ENCODE peak calls at places on chromosome 21, in seven cellular contexts. X, H, A, U, G, V and M are unnamed samples.

GRCh38 chr21:42539342-42539741 is 25.7 kb downstream of the SLC37A1 start:
- DNase-seq in X (no peak), V (no peak), H (no peak), U (peak), G (no peak), A (peak), M (no peak)

GRCh38 chr21:34933609-34934345 is 115.3 kb downstream of the RUNX1 start:
- DNase-seq in V (no peak), A (no peak), X (no peak), G (no peak), H (no peak), U (no peak), M (no peak)

GRCh38 chr21:39822042-39822441 is 45.2 kb upstream of the PCP4 start:
- DNase-seq in H (no peak), U (no peak), X (no peak), V (no peak), G (no peak), A (no peak), M (no peak)

GRCh38 chr21:17699524-17700189 is 87.0 kb upstream of the BTG3 start:
- DNase-seq in V (no peak), X (no peak), H (no peak), A (no peak), G (no peak), U (no peak), M (no peak)

GRCh38 chr21:38179504-38179900 is 77.3 kb upstream of the KCNJ15 start:
- DNase-seq in G (no peak), H (no peak), V (no peak), A (no peak), X (no peak), U (no peak), M (no peak)

GRCh38 chr21:46118871-46119564 is 21.1 kb downstream of the COL6A2 start:
- DNase-seq in H (no peak), A (peak), G (no peak), V (no peak), X (peak), U (no peak), M (peak)

GRCh38 chr21:45867671-45868081 is 113.9 kb upstream of the COL6A1 start:
- DNase-seq in V (no peak), X (peak), U (peak), H (no peak), G (no peak), A (peak), M (no peak)

GRCh38 chr21:19237603-19238002 is 834.0 kb upstream of the TMPRSS15 start:
- DNase-seq in G (no peak), X (no peak), H (no peak), A (no peak), U (no peak), V (no peak), M (no peak)

GRCh38 chr21:39637197-39637970 is 24.6 kb downstream of the B3GALT5 start:
- DNase-seq in H (peak), U (no peak), A (no peak), V (no peak), G (no peak), X (no peak), M (peak)

GRCh38 chr21:42010507-42011493 is 640 bp upstream of the ZBTB21 start:
- DNase-seq in A (no peak), H (peak), V (no peak), U (no peak), X (no peak), G (no peak), M (peak)

GRCh38 chr21:24050233-24050632 is 1557.0 kb downstream of the MRPL39 start:
- DNase-seq in X (no peak), U (no peak), A (no peak), V (no peak), G (no peak), H (no peak), M (no peak)

GRCh38 chr21:23016617-23017016 is 2018.4 kb downstream of the NCAM2 start:
- DNase-seq in V (no peak), A (no peak), X (no peak), G (peak), U (no peak), H (no peak), M (no peak)

GRCh38 chr21:41961282-41961701 is 7.5 kb upstream of the C2CD2 start:
- DNase-seq in H (no peak), A (no peak), V (no peak), X (peak), G (no peak), U (no peak), M (no peak)

GRCh38 chr21:42750737-42751530 is 97.5 kb downstream of the PDE9A start:
- DNase-seq in H (no peak), X (no peak), A (peak), V (no peak), U (no peak), G (no peak), M (no peak)

GRCh38 chr21:19031956-19032355 is 628.4 kb upstream of the TMPRSS15 start:
- DNase-seq in A (no peak), G (no peak), X (no peak), U (peak), H (no peak), V (no peak), M (no peak)

GRCh38 chr21:42040411-42041180 is 30.4 kb upstream of the ZBTB21 start:
- DNase-seq in X (no peak), G (peak), V (no peak), U (no peak), H (no peak), A (peak), M (no peak)

GRCh38 chr21:42525676-42526378 is 12.2 kb downstream of the SLC37A1 start:
- DNase-seq in X (no peak), H (no peak), A (peak), G (no peak), U (no peak), V (no peak), M (no peak)

GRCh38 chr21:24302400-24302799 is 1304.9 kb downstream of the MRPL39 start:
- DNase-seq in V (no peak), H (no peak), G (no peak), A (no peak), X (no peak), U (no peak), M (no peak)

GRCh38 chr21:46063734-46064680 is 33.9 kb upstream of the COL6A2 start:
- DNase-seq in H (peak), U (peak), A (peak), V (no peak), X (no peak), G (no peak), M (no peak)

GRCh38 chr21:35051287-35051818 is 2.3 kb upstream of the RUNX1 start:
- DNase-seq in A (peak), U (peak), X (peak), V (peak), G (peak), H (peak), M (peak)

GRCh38 chr21:46116846-46117585 is 19.1 kb downstream of the COL6A2 start:
- DNase-seq in A (peak), U (no peak), V (no peak), X (peak), H (no peak), G (no peak), M (peak)

GRCh38 chr21:41819856-41820281 is 53.0 kb upstream of the RIPK4 start:
- DNase-seq in H (no peak), X (peak), V (no peak), G (no peak), A (peak), U (no peak), M (no peak)

GRCh38 chr21:41370840-41371697 is 9.2 kb downstream of the MX2 start:
- DNase-seq in H (no peak), G (no peak), U (no peak), V (no peak), X (no peak), A (peak), M (no peak)

GRCh38 chr21:21673959-21674358 is 675.8 kb downstream of the NCAM2 start:
- DNase-seq in H (no peak), X (no peak), G (no peak), V (no peak), A (no peak), U (no peak), M (no peak)
- TF ChIP-seq EP300 in H (no peak), X (no peak), G (no peak), V (no peak), A (no peak), U (no peak), M (no peak)

GRCh38 chr21:44427241-44428120 is 27.8 kb upstream of the LRRC3 start:
- DNase-seq in X (peak), V (no peak), U (no peak), H (no peak), A (peak), G (no peak), M (no peak)
- TF ChIP-seq EP300 in X (no peak), V (no peak), U (no peak), H (no peak), A (no peak), G (no peak), M (no peak)

GRCh38 chr21:27306821-27307746 is 340.2 kb upstream of the ADAMTS5 start:
- DNase-seq in U (no peak), G (no peak), X (no peak), H (no peak), V (no peak), A (no peak), M (no peak)
- TF ChIP-seq EP300 in U (no peak), G (no peak), X (no peak), H (no peak), V (no peak), A (no peak), M (no peak)

GRCh38 chr21:30990514-30991304 is 47.6 kb downstream of the KRTAP19-8 start:
- DNase-seq in X (no peak), A (no peak), G (no peak), H (peak), U (no peak), V (no peak), M (no peak)

GRCh38 chr21:30986966-30987365 is 51.3 kb downstream of the KRTAP19-8 start:
- DNase-seq in G (no peak), V (no peak), X (no peak), A (no peak), U (no peak), H (peak), M (no peak)

GRCh38 chr21:30984897-30985296 is 53.4 kb downstream of the KRTAP19-8 start:
- DNase-seq in V (no peak), H (peak), X (no peak), G (no peak), A (no peak), U (no peak), M (no peak)

DNA sequence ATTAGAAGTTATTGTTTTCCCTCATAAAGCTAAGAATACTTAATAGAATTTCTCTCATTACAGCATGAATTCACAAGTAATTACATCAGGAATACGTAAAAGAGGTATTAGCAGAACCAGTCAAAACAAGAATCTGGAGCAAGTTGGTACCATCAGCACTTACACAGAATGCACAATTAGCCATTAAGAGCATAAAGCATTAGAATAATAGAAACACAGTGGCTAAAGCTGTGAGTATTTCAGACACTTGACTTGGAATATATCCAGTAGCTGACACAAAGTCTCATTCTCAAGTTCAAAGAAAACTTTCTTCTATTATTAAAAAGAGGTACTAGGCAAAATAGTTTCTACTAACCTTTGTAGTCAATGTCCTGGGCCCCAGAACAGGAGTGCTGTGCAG is 49.6 kb downstream of the KRTAP19-8 start:
- DNase-seq in V (no peak), G (no peak), X (no peak), H (no peak), A (no peak), U (no peak), M (no peak)
- TF ChIP-seq EP300 in V (no peak), G (no peak), X (no peak), H (no peak), A (no peak), U (no peak), M (no peak)

GRCh38 chr21:26491663-26492062 is 81.4 kb downstream of the CYYR1 start:
- DNase-seq in U (no peak), H (no peak), A (no peak), X (no peak), G (no peak), V (no peak), M (no peak)

GRCh38 chr21:26487981-26488480 is 85.1 kb downstream of the CYYR1 start:
- DNase-seq in U (no peak), G (no peak), A (no peak), V (no peak), H (no peak), X (no peak), M (no peak)

GRCh38 chr21:26489781-26490180 is 83.3 kb downstream of the CYYR1 start:
- DNase-seq in V (no peak), G (no peak), A (no peak), U (no peak), H (no peak), X (no peak), M (no peak)

GRCh38 chr21:26495283-26495849 is 77.7 kb downstream of the CYYR1 start:
- DNase-seq in G (peak), A (no peak), X (no peak), V (no peak), H (no peak), U (no peak), M (no peak)

GRCh38 chr21:26490771-26491170 is 82.3 kb downstream of the CYYR1 start:
- DNase-seq in H (no peak), G (no peak), X (no peak), A (no peak), V (no peak), U (no peak), M (no peak)
- TF ChIP-seq EP300 in H (no peak), G (no peak), X (no peak), A (no peak), V (no peak), U (no peak), M (no peak)

GRCh38 chr21:31386006-31386405 is 41.9 kb upstream of the TIAM1 start:
- DNase-seq in U (no peak), G (no peak), A (no peak), X (peak), V (no peak), H (no peak), M (no peak)

GRCh38 chr21:31387560-31388186 is 43.6 kb upstream of the TIAM1 start:
- DNase-seq in A (no peak), U (no peak), H (no peak), X (peak), V (no peak), G (no peak), M (no peak)

GRCh38 chr21:31383770-31384169 is 39.7 kb upstream of the TIAM1 start:
- DNase-seq in A (no peak), X (no peak), G (no peak), U (no peak), V (no peak), H (no peak), M (no peak)

GRCh38 chr21:31382060-31382459 is 38.0 kb upstream of the TIAM1 start:
- DNase-seq in U (no peak), A (no peak), V (no peak), X (no peak), H (no peak), G (no peak), M (no peak)
- TF ChIP-seq EP300 in U (no peak), A (no peak), V (no peak), X (no peak), H (no peak), G (no peak), M (no peak)

GRCh38 chr21:37085726-37086125 is 12.7 kb downstream of the TTC3 start:
- DNase-seq in U (no peak), H (no peak), A (no peak), G (no peak), X (no peak), V (no peak), M (no peak)
- TF ChIP-seq EP300 in U (no peak), H (no peak), A (no peak), G (no peak), X (no peak), V (no peak), M (no peak)

GRCh38 chr21:15682977-15683376 is 46.8 kb upstream of the USP25 start:
- DNase-seq in X (no peak), V (no peak), H (no peak), G (no peak), U (no peak), A (no peak), M (no peak)
- TF ChIP-seq EP300 in X (no peak), V (no peak), H (no peak), G (no peak), U (no peak), A (no peak), M (no peak)